ENCODE peak calls at places on chromosome 12, in nine cellular contexts. Y is endothelial cell of umbilical vein, G is transverse colon, A is GM12892, X is prostate gland, O is stomach, L is HL-60, Q is vagina, C is HepG2. I is an unnamed sample.

GRCh38 chr12:65881965-65882413 is 57.7 kb downstream of the HMGA2 start:
- DNase-seq in O (peak), C (no peak), L (peak), A (peak), G (peak), Q (no peak), Y (peak), X (peak), I (peak)

GRCh38 chr12:117875652-117876491 is 92.9 kb downstream of the KSR2 start:
- DNase-seq in C (no peak), Y (peak), A (no peak), O (no peak), X (no peak), G (no peak), L (no peak), Q (no peak), I (no peak)

GRCh38 chr12:65662590-65662989 is 161.7 kb upstream of the HMGA2 start:
- DNase-seq in Q (no peak), G (no peak), X (no peak), O (no peak), A (no peak), Y (no peak), L (no peak), C (no peak), I (no peak)

GRCh38 chr12:14849664-14850063 is 6.3 kb upstream of the ART4 start:
- DNase-seq in Q (no peak), Y (peak), O (no peak), C (no peak), X (no peak), G (no peak), A (no peak), L (no peak), I (no peak)

GRCh38 chr12:120267736-120268135 is 2.2 kb upstream of the PXN start:
- DNase-seq in G (peak), L (no peak), X (no peak), O (no peak), C (no peak), A (no peak), Q (no peak), Y (peak), I (no peak)

GRCh38 chr12:104975621-104976343 is 10.3 kb upstream of the NOPCHAP1 start:
- DNase-seq in C (no peak), X (no peak), G (no peak), O (no peak), L (no peak), A (no peak), Y (no peak), Q (no peak), I (no peak)

GRCh38 chr12:119008691-119009221 is 27.4 kb downstream of the SRRM4 start:
- DNase-seq in C (no peak), X (no peak), A (no peak), Q (no peak), L (no peak), O (peak), Y (no peak), G (no peak), I (no peak)

GRCh38 chr12:1474567-1475153 is 119.7 kb downstream of the FBXL14 start:
- DNase-seq in X (no peak), L (no peak), O (no peak), G (no peak), Q (no peak), A (no peak), Y (peak), C (no peak), I (no peak)

GRCh38 chr12:120500577-120500976 is 4.7 kb downstream of the DYNLL1 start:
- DNase-seq in C (no peak), X (no peak), Y (peak), L (no peak), Q (no peak), O (no peak), A (no peak), G (no peak), I (no peak)

GRCh38 chr12:90407841-90408240 is 547.1 kb downstream of the CCER1 start:
- DNase-seq in C (no peak), Q (no peak), Y (peak), O (no peak), X (no peak), A (no peak), G (no peak), L (no peak), I (no peak)

GRCh38 chr12:64169999-64170398 is 52.1 kb downstream of the KICS2 start:
- DNase-seq in O (no peak), X (no peak), C (no peak), G (no peak), Q (no peak), A (no peak), Y (peak), L (no peak), I (no peak)

GRCh38 chr12:14238224-14238792 is 127.2 kb upstream of the ATF7IP start:
- DNase-seq in O (no peak), Q (no peak), X (no peak), L (no peak), C (no peak), A (no peak), Y (peak), G (no peak), I (no peak)

GRCh38 chr12:111221296-111222026 is 147.4 kb downstream of the PHETA1 start:
- DNase-seq in Q (no peak), X (no peak), A (no peak), Y (no peak), O (no peak), C (no peak), G (no peak), L (no peak), I (no peak)

GRCh38 chr12:28937196-28937595 is 211.9 kb upstream of the FAR2 start:
- DNase-seq in Y (peak), L (no peak), Q (no peak), O (no peak), C (no peak), G (no peak), X (no peak), A (no peak), I (no peak)

GRCh38 chr12:86600664-86601231 is 344.6 kb upstream of the MGAT4C start:
- DNase-seq in L (no peak), G (no peak), O (no peak), Y (no peak), A (no peak), Q (no peak), C (no peak), X (no peak), I (no peak)

GRCh38 chr12:118430516-118430915 is 54.2 kb downstream of the SUDS3 start:
- DNase-seq in Y (no peak), L (no peak), G (no peak), X (no peak), A (no peak), Q (no peak), O (no peak), C (no peak), I (no peak)

GRCh38 chr12:102216086-102216691 is 18.6 kb upstream of the PMCH start:
- DNase-seq in C (no peak), L (no peak), X (no peak), O (no peak), A (no peak), Y (peak), G (no peak), Q (no peak), I (no peak)

GRCh38 chr12:68336754-68337343 is 4.7 kb upstream of the MDM1 start:
- DNase-seq in A (no peak), O (no peak), Q (no peak), L (no peak), G (peak), Y (no peak), X (peak), C (no peak), I (peak)

GRCh38 chr12:48061943-48062719 is 43.7 kb downstream of the SENP1 start:
- DNase-seq in C (no peak), Q (no peak), L (no peak), X (no peak), A (no peak), Y (no peak), G (no peak), O (no peak), I (no peak)

GRCh38 chr12:42701079-42701478 is 111.5 kb upstream of the PRICKLE1 start:
- DNase-seq in C (no peak), L (no peak), A (no peak), Q (no peak), Y (no peak), O (no peak), X (no peak), G (no peak), I (no peak)

GRCh38 chr12:27048822-27049752 is 26.7 kb downstream of the MED21 start:
- DNase-seq in Q (no peak), O (no peak), X (no peak), Y (peak), L (no peak), C (no peak), G (no peak), A (no peak), I (no peak)

GRCh38 chr12:88743946-88744685 is 163.8 kb upstream of the KITLG start:
- DNase-seq in L (no peak), Y (no peak), O (no peak), Q (no peak), G (no peak), C (no peak), X (no peak), A (no peak), I (no peak)

GRCh38 chr12:76033116-76034001 is 1.8 kb upstream of the PHLDA1 start:
- DNase-seq in O (no peak), G (no peak), Q (no peak), X (no peak), C (no peak), L (no peak), Y (peak), A (no peak), I (no peak)

GRCh38 chr12:6280053-6280469 is 30.4 kb upstream of the PLEKHG6 start:
- DNase-seq in L (no peak), Q (no peak), C (peak), Y (peak), X (peak), A (no peak), O (peak), G (peak), I (peak)

GRCh38 chr12:51183816-51184215 is 10.9 kb upstream of the TFCP2 start:
- DNase-seq in Y (no peak), Q (no peak), A (no peak), G (peak), O (peak), L (no peak), C (no peak), X (no peak), I (peak)

GRCh38 chr12:51177897-51178296 is 5.0 kb upstream of the TFCP2 start:
- DNase-seq in G (no peak), X (no peak), O (no peak), C (no peak), A (no peak), Y (no peak), L (no peak), Q (no peak), I (no peak)

GRCh38 chr12:51185171-51185717 is 12.3 kb upstream of the TFCP2 start:
- DNase-seq in G (no peak), L (no peak), Y (no peak), C (no peak), Q (no peak), A (no peak), O (no peak), X (no peak), I (no peak)

GRCh38 chr12:51183349-51183748 is 10.4 kb upstream of the TFCP2 start:
- DNase-seq in O (no peak), A (no peak), Y (no peak), G (no peak), C (no peak), Q (no peak), X (no peak), L (no peak), I (peak)

GRCh38 chr12:51181558-51181957 is 8.6 kb upstream of the TFCP2 start:
- DNase-seq in O (no peak), C (no peak), A (no peak), L (no peak), Q (no peak), G (no peak), Y (no peak), X (no peak), I (peak)
- TF ChIP-seq POLR2AphosphoS5 in O (no peak), C (no peak), A (no peak), L (no peak), Q (no peak), G (no peak), Y (no peak), X (no peak), I (no peak)

GRCh38 chr12:83074495-83074894 is 387.8 kb downstream of the TMTC2 start:
- DNase-seq in O (no peak), G (no peak), L (no peak), C (no peak), Q (no peak), A (no peak), X (no peak), Y (no peak), I (no peak)

GRCh38 chr12:83077037-83077436 is 390.3 kb downstream of the TMTC2 start:
- DNase-seq in C (no peak), A (no peak), Y (no peak), G (no peak), L (no peak), O (no peak), Q (no peak), X (no peak), I (no peak)

DNA sequence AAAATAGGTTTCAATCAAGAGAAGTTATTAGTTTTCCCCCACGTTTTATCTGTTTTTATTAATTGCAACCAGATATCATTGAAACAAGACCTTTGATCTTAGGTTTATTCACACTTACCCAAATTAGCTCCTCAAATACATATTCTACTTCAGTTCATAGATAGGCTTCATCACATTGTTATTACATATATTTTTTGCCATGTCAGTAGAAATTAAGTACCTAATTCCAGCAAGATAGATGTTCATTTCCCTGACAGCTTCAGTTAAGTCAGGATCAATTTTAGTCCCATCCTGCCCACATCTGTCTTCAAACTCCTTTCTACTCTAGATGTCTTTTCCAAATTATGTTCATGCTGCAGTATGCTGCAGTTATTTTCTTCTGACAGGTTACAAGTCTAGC is 388.8 kb downstream of the TMTC2 start:
- DNase-seq in O (no peak), Y (no peak), G (no peak), A (no peak), C (no peak), Q (no peak), X (no peak), L (no peak), I (no peak)
- TF ChIP-seq POLR2AphosphoS5 in O (no peak), Y (no peak), G (no peak), A (no peak), C (no peak), Q (no peak), X (no peak), L (no peak), I (no peak)

GRCh38 chr12:82089369-82090121 is 268.6 kb downstream of the CCDC59 start:
- DNase-seq in O (no peak), A (no peak), G (no peak), Q (no peak), Y (no peak), C (no peak), X (no peak), L (no peak), I (no peak)

GRCh38 chr12:82090188-82090587 is 268.0 kb downstream of the CCDC59 start:
- DNase-seq in Y (no peak), L (no peak), A (no peak), C (no peak), O (no peak), X (no peak), Q (no peak), G (no peak), I (no peak)
- TF ChIP-seq POLR2AphosphoS5 in Y (no peak), L (no peak), A (no peak), C (no peak), O (no peak), X (no peak), Q (no peak), G (no peak), I (no peak)

DNA sequence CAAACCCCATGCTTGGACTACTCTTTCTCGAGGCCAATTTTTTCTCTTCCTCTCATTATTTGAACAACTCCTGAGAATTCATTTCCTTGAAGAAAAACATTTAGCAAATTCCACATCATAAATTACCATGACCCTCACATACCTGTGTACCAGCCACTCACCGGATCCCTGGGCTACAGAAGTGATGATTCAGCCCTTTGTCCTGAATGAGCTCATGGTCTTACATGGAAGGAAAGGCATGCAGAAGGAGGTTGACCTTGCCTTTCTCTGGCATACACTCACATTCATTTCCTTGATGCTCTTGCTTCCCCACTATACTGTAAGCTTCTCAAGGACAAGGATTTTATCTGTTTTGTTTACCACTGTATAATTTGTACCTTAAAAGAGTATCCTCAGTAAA is 191.5 kb downstream of the SLC5A8 start:
- DNase-seq in O (no peak), X (no peak), G (no peak), C (peak), L (no peak), A (no peak), Y (peak), Q (no peak), I (no peak)
- TF ChIP-seq POLR2AphosphoS5 in O (no peak), X (no peak), G (no peak), C (no peak), L (no peak), A (no peak), Y (peak), Q (no peak), I (no peak)

DNA sequence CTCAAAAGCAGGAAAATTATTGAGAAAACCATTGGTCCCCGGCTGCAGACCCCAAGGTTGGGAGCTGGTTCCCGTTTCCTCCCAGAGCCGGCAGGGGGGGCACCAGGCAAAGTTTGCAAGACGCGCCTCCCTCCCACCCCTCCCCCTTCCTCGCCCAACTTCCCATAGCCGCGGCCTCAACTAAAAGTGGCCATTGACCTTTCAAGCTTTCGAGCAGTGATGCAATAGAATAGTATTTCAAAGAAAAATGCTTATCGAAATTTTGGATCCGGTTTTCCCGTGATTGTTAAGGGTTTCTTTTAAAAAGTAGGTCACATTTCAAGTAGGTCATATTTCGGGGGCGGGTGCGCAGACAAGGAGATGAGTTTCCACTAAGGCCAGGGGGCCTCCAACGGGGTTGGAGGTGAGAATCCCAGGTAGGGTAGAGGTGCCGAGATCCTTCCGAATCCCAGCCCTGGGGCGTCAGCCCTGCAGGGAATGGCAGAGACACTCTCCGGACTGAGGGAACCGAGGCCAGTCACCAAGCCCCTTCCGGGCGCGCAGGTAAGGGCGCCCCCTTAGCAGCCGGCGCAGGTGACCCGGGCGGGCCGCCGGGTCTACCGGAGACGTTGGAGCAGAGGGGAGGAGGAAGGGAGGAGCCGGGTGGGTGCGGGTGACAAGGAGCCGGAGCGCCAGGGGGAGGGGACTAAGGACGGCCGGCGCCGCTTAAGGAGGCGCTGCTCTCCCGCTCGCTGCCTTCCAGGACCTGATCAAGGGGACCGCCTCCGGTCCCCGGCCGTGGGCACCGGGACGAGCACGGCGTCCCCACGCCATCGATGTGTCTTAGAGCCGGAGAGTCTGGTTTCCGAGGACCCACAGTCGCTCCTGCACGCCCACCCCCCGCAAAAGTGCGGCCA is 2.6 kb upstream of the SOCS2 start:
- DNase-seq in Y (peak), O (peak), A (peak), Q (peak), C (peak), L (peak), G (peak), X (peak), I (peak)
- TF ChIP-seq POLR2AphosphoS5 in Y (no peak), O (no peak), A (no peak), Q (no peak), C (no peak), L (no peak), G (peak), X (no peak), I (peak)

GRCh38 chr12:131003676-131004075 is 50.0 kb downstream of the ADGRD1 start:
- DNase-seq in Q (no peak), X (no peak), A (no peak), G (no peak), C (no peak), L (no peak), Y (no peak), O (no peak), I (no peak)
- TF ChIP-seq POLR2AphosphoS5 in Q (no peak), X (no peak), A (no peak), G (no peak), C (no peak), L (no peak), Y (no peak), O (no peak), I (no peak)

I was measured in sigmoid colon.